ENCODE peak calls at places on chromosomes 7 and 10, in five cellular contexts. Q, U, O, I and F are unnamed samples.

GRCh38 chr10:112307631-112308502 is 24.7 kb downstream of the TECTB start:
- DNase-seq in O (peak), U (peak), Q (peak), I (no peak), F (peak)

GRCh38 chr7:102063736-102064135 is 222.9 kb upstream of the SH2B2 start:
- DNase-seq in Q (no peak), I (no peak), O (peak), U (no peak), F (peak)

GRCh38 chr7:36777062-36777461 is 52.8 kb upstream of the AOAH start:
- DNase-seq in O (no peak), I (no peak), U (no peak), Q (no peak), F (no peak)

GRCh38 chr10:103839867-103840746 is 15.3 kb downstream of the SH3PXD2A start:
- DNase-seq in O (peak), U (no peak), Q (peak), I (peak), F (peak)

GRCh38 chr10:100645609-100646008 is 99.8 kb upstream of the PAX2 start:
- DNase-seq in U (no peak), Q (no peak), O (no peak), I (no peak), F (no peak)

GRCh38 chr10:119807960-119808697 is 64.5 kb downstream of the MCMBP start:
- DNase-seq in O (no peak), Q (no peak), U (no peak), I (no peak), F (peak)

GRCh38 chr7:129875745-129876411 is 76.9 kb downstream of the UBE2H start:
- DNase-seq in U (no peak), O (no peak), Q (no peak), I (no peak), F (no peak)

GRCh38 chr7:102169651-102170416 is 116.8 kb upstream of the SH2B2 start:
- DNase-seq in U (peak), O (no peak), Q (peak), I (no peak), F (peak)

GRCh38 chr10:17199351-17199804 is 2.1 kb downstream of the TRDMT1 start:
- DNase-seq in Q (peak), I (no peak), U (no peak), O (peak), F (peak)

GRCh38 chr7:155371331-155371883 is 73.7 kb downstream of the INSIG1 start:
- DNase-seq in I (peak), O (peak), U (no peak), Q (no peak), F (no peak)

GRCh38 chr10:58651040-58651439 is 138.4 kb downstream of the BICC1 start:
- DNase-seq in I (no peak), O (no peak), U (peak), Q (no peak), F (no peak)

GRCh38 chr10:83522881-83523386 is 616.4 kb upstream of the GHITM start:
- DNase-seq in U (no peak), O (no peak), I (no peak), Q (no peak), F (no peak)

GRCh38 chr10:67815571-67816059 is 22.4 kb downstream of the DNAJC12 start:
- DNase-seq in U (peak), I (no peak), Q (peak), O (no peak), F (peak)

GRCh38 chr10:125773702-125774101 is 1.9 kb downstream of the MMP21 start:
- DNase-seq in Q (peak), I (no peak), U (no peak), O (no peak), F (no peak)

GRCh38 chr7:13848576-13849527 is 140.6 kb downstream of the ETV1 start:
- DNase-seq in U (no peak), Q (peak), O (no peak), I (no peak), F (no peak)

GRCh38 chr10:121956111-121957061 is 18.6 kb downstream of the NSMCE4A start:
- DNase-seq in Q (peak), O (no peak), I (no peak), U (no peak), F (peak)

GRCh38 chr7:22853674-22854157 is 31.1 kb upstream of the TOMM7 start:
- DNase-seq in U (no peak), Q (no peak), O (peak), I (no peak), F (no peak)

GRCh38 chr10:122949296-122949695 is 4.7 kb downstream of the C10orf88 start:
- DNase-seq in U (no peak), Q (peak), O (no peak), I (no peak), F (no peak)

GRCh38 chr10:5234106-5234877 is 37.7 kb downstream of the AKR1C4 start:
- DNase-seq in Q (peak), U (no peak), O (no peak), I (no peak), F (peak)

GRCh38 chr7:106522691-106523090 is 138.3 kb downstream of the CCDC71L start:
- DNase-seq in U (no peak), O (no peak), Q (no peak), I (no peak), F (no peak)

GRCh38 chr7:148983220-148984146 is 44.8 kb downstream of the PDIA4 start:
- DNase-seq in U (peak), I (peak), Q (peak), O (peak), F (peak)

GRCh38 chr10:60114765-60115586 is 208.6 kb upstream of the CCDC6 start:
- DNase-seq in O (peak), Q (peak), I (no peak), U (peak), F (peak)

GRCh38 chr10:98030093-98030821 is at the start of gene CRTAC1:
- DNase-seq in I (peak), Q (peak), O (peak), U (no peak), F (no peak)

GRCh38 chr10:29834990-29835569 is 200.3 kb upstream of the SVIL start:
- DNase-seq in O (no peak), Q (no peak), U (no peak), I (no peak), F (no peak)

GRCh38 chr10:99834410-99834809 is 52.0 kb downstream of the ABCC2 start:
- DNase-seq in O (no peak), Q (peak), U (no peak), I (no peak), F (peak)

GRCh38 chr10:102117391-102118159 is 2.6 kb downstream of the LDB1 start:
- DNase-seq in O (peak), U (peak), I (peak), Q (peak), F (peak)

GRCh38 chr10:75982611-75983369 is 551.4 kb downstream of the LRMDA start:
- DNase-seq in Q (no peak), I (peak), O (no peak), U (no peak), F (no peak)

GRCh38 chr7:158317238-158318205 is 270.1 kb downstream of the PTPRN2 start:
- DNase-seq in I (no peak), O (peak), Q (no peak), U (no peak), F (no peak)

GRCh38 chr10:44065788-44066075 is 319.2 kb downstream of the CXCL12 start:
- DNase-seq in Q (peak), O (no peak), I (no peak), U (no peak), F (peak)

GRCh38 chr7:78605131-78605530 is 806.6 kb downstream of the PHTF2 start:
- DNase-seq in U (no peak), Q (no peak), I (no peak), O (no peak), F (no peak)

GRCh38 chr10:70756710-70757360 is 28.3 kb downstream of the TBATA start:
- DNase-seq in U (no peak), O (no peak), I (peak), Q (peak), F (peak)

GRCh38 chr7:28135760-28136159 is 44.8 kb downstream of the JAZF1 start:
- DNase-seq in Q (peak), U (no peak), O (no peak), I (no peak), F (peak)